ENCODE peak calls at places on chromosomes 16 and 17, in five cellular contexts. M is Calu3, I is sigmoid colon, U is A549, Q is natural killer cell. T is an unnamed sample.

GRCh38 chr17:80820331-80820730 is 171.3 kb upstream of the CHMP6 start:
- DNase-seq in M (no peak), I (peak; percentile 34), U (no peak), Q (no peak), T (no peak)

GRCh38 chr17:51748749-51749604 is 409.5 kb downstream of the CA10 start:
- DNase-seq in M (peak; percentile 17), I (no peak), U (no peak), Q (no peak), T (no peak)

GRCh38 chr17:41919165-41919817 is 540 bp upstream of the ACLY start:
- DNase-seq in M (peak; percentile 62), I (no peak), U (peak; percentile 86), Q (no peak), T (peak; percentile 78)

GRCh38 chr17:386145-386876 is 33.7 kb upstream of the RPH3AL start:
- DNase-seq in M (peak; percentile 74), I (peak; percentile 83), U (peak; percentile 96), Q (peak; percentile 53), T (peak; percentile 17)

GRCh38 chr16:3861808-3862451 is 18.6 kb downstream of the CREBBP start:
- DNase-seq in M (no peak), I (no peak), U (no peak), Q (no peak), T (no peak)

GRCh38 chr16:89293276-89294143 is 76.0 kb downstream of the ZNF778 start:
- DNase-seq in M (no peak), I (no peak), U (no peak), Q (no peak), T (no peak)

GRCh38 chr17:10600551-10600950 is 51.1 kb upstream of the MYH2 start:
- DNase-seq in M (no peak), I (no peak), U (no peak), Q (no peak), T (no peak)

GRCh38 chr17:40850287-40850972 is 16.6 kb downstream of the KRT12 start:
- DNase-seq in M (no peak), I (no peak), U (no peak), Q (no peak), T (peak; percentile 71)

GRCh38 chr17:81345211-81346089 is 49.8 kb upstream of the BAHCC1 start:
- DNase-seq in M (peak; percentile 95), I (peak; percentile 97), U (peak; percentile 91), Q (peak; percentile 52), T (peak; percentile 92)

GRCh38 chr16:86824751-86825310 is 246.5 kb downstream of the FOXL1 start:
- DNase-seq in M (peak; percentile 44), I (peak; percentile 46), U (no peak), Q (no peak), T (peak; percentile 79)

GRCh38 chr16:80902306-80903154 is 98.1 kb upstream of the CDYL2 start:
- DNase-seq in M (no peak), I (no peak), U (no peak), Q (no peak), T (no peak)

GRCh38 chr16:4702466-4702808 is 9.1 kb downstream of the NUDT16L1 start:
- DNase-seq in M (no peak), I (no peak), U (no peak), Q (no peak), T (peak; percentile 12)

GRCh38 chr17:42536048-42536371 is at the start of gene NAGLU:
- DNase-seq in M (peak; percentile 99), I (peak; percentile 99), U (peak; percentile 100), Q (peak; percentile 84), T (peak; percentile 86)

GRCh38 chr16:11379420-11379819 is 34.2 kb downstream of the RMI2 start:
- DNase-seq in M (peak; percentile 49), I (peak; percentile 41), U (no peak), Q (no peak), T (no peak)

GRCh38 chr16:53775821-53776431 is 72.0 kb downstream of the FTO start:
- DNase-seq in M (peak; percentile 61), I (no peak), U (peak; percentile 39), Q (no peak), T (peak; percentile 95)

GRCh38 chr17:13576661-13577526 is 24.8 kb downstream of the HS3ST3A1 start:
- DNase-seq in M (no peak), I (no peak), U (no peak), Q (no peak), T (peak; percentile 72)

GRCh38 chr16:27253526-27253930 is 15.0 kb downstream of the NSMCE1 start:
- DNase-seq in M (no peak), I (no peak), U (peak; percentile 52), Q (no peak), T (peak; percentile 89)

GRCh38 chr16:70689035-70689969 is 3.4 kb upstream of the MTSS2 start:
- DNase-seq in M (no peak), I (peak; percentile 92), U (no peak), Q (no peak), T (no peak)

GRCh38 chr16:5916711-5917191 is 819.2 kb upstream of the EEF2KMT start:
- DNase-seq in M (peak; percentile 21), I (no peak), U (no peak), Q (no peak), T (no peak)

GRCh38 chr16:49441366-49441780 is 67.8 kb downstream of the C16orf78 start:
- DNase-seq in M (no peak), I (no peak), U (no peak), Q (peak; percentile 24), T (peak; percentile 5)

GRCh38 chr17:36808181-36808661 is 129.1 kb upstream of the LHX1 start:
- DNase-seq in M (no peak), I (no peak), U (no peak), Q (no peak), T (peak; percentile 13)

GRCh38 chr16:50834701-50835100 is 92.8 kb downstream of the CYLD start:
- DNase-seq in M (no peak), I (no peak), U (no peak), Q (no peak), T (no peak)

GRCh38 chr17:48575066-48575582 is 3.0 kb downstream of the HOXB4 start:
- DNase-seq in M (no peak), I (no peak), U (no peak), Q (no peak), T (no peak)

GRCh38 chr17:9875441-9875840 is 29.6 kb downstream of the RCVRN start:
- DNase-seq in M (peak; percentile 21), I (no peak), U (no peak), Q (no peak), T (peak; percentile 95)

GRCh38 chr16:10932959-10933710 is 9.1 kb downstream of the DEXI start:
- DNase-seq in M (no peak), I (no peak), U (no peak), Q (no peak), T (no peak)

GRCh38 chr17:29119265-29119664 is 60.9 kb downstream of the MYO18A start:
- DNase-seq in M (no peak), I (no peak), U (no peak), Q (no peak), T (no peak)

GRCh38 chr16:55035956-55036355 is 105.3 kb downstream of the IRX5 start:
- DNase-seq in M (no peak), I (no peak), U (no peak), Q (no peak), T (no peak)

GRCh38 chr17:48259710-48260291 is 152.2 kb downstream of the SNX11 start:
- DNase-seq in M (peak; percentile 60), I (no peak), U (peak; percentile 35), Q (no peak), T (peak; percentile 67)

GRCh38 chr16:12043953-12044352 is 67.4 kb downstream of the SNX29 start:
- DNase-seq in M (no peak), I (no peak), U (no peak), Q (no peak), T (no peak)

DNA sequence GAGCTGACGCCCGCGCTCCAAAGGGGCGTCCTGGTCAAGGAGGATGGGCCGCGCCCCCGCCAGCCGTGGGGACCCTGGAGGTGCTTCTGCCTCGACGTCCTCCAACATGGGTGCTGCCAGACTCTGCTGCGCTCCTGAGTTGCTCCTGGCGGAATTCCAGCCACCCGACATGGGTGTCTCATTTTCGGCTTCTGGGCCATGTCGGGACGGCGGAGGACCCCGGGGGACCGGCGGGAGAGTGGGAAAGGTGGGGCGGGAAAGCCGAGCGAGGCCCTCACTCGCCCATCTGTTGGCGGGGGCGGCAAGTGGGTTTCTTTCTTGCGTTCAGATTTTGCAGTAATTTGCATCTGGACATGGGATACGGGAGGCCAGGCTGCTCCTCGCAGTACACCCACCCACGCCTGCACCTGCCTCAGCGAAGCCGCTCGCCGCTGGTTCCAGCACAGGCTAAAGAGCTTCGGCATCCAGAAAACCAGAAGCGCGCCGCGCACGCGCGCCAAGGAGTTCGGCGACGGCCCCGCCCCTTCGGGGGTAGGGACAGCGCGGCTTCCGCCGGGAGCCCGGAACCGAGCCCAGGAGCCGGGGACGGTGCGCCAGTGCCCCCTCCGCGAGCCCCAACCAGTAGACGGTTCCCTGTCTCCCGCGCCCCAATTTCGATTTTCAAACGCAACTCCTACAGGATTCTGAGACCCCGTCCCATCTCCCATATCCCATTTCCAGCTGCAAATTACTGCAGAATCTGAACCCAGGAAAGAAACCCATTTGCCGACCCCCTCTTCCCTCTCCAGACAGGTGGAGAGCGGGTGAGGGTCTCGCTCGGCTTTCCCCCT is at the start of gene ARMC7:
- DNase-seq in M (peak; percentile 95), I (peak; percentile 94), U (peak; percentile 97), Q (peak; percentile 89), T (peak; percentile 81)
- TF ChIP-seq CTCF in M (no peak), I (no peak), U (peak; percentile 18), Q (no peak), T (no peak)

GRCh38 chr17:56596741-56597494 is 3.4 kb downstream of the NOG start:
- DNase-seq in M (no peak), I (no peak), U (no peak), Q (no peak), T (no peak)
- TF ChIP-seq CTCF in M (no peak), I (no peak), U (no peak), Q (no peak), T (no peak)

GRCh38 chr16:67283826-67284555 is 4.7 kb downstream of the PLEKHG4 start:
- DNase-seq in M (no peak), I (no peak), U (no peak), Q (no peak), T (no peak)

GRCh38 chr16:67281536-67282446 is 2.5 kb downstream of the PLEKHG4 start:
- DNase-seq in M (no peak), I (no peak), U (no peak), Q (no peak), T (no peak)

GRCh38 chr16:67282447-67282805 is 3.1 kb downstream of the PLEKHG4 start:
- DNase-seq in M (no peak), I (no peak), U (no peak), Q (no peak), T (no peak)

GRCh38 chr16:67284699-67285646 is 5.6 kb downstream of the PLEKHG4 start:
- DNase-seq in M (peak; percentile 86), I (no peak), U (peak; percentile 61), Q (no peak), T (peak; percentile 38)

GRCh38 chr16:67283039-67283825 is 3.9 kb downstream of the PLEKHG4 start:
- DNase-seq in M (no peak), I (no peak), U (no peak), Q (no peak), T (peak; percentile 33)
- TF ChIP-seq CTCF in M (no peak), I (no peak), U (no peak), Q (no peak), T (peak; percentile 17)

DNA sequence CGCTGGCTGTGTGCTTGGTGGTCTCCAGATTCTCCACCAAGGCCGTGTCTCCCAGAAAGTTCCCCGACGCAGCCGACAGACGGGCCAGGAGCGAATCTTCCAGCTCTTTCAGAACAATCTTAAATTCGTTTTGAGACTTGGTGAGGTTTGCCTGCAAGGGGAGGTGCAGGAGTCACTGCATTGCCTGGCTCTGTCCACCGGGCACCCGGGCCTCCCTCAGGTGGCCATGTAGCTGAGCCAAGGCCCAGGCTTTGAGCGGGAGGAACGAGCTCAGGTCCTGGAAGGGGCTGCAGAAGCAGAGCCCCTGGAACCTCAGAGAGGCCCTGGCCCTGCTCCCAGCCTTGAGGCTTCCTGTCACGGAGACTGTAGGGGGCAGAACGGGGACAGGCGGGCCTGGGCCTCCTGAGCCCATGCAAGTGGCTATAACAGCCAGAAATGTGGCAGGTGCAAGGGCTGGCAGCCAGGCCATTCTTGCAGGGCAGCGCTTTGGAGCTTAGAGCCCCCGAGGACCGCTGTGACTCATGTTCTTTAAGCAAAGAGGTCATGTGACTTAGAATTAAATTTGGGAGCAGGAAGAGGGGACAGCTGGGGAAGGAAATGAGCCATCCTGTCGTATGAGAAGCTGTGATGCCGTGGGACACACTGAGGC is 72.4 kb downstream of the PGS1 start:
- DNase-seq in M (no peak), I (no peak), U (no peak), Q (no peak), T (no peak)
- TF ChIP-seq CTCF in M (no peak), I (no peak), U (no peak), Q (no peak), T (no peak)

T was measured in choroid plexus epithelial cell.